ENCODE peak calls at places on chromosomes 5 and 9, in five cellular contexts. F is choroid plexus epithelial cell, L is HFFc6, A is adrenal gland, B is Panc1. W is an unnamed sample.

GRCh38 chr5:9034671-9035070 is 511.2 kb downstream of the SEMA5A start:
- DNase-seq in F (peak), L (no peak), A (no peak), B (no peak), W (no peak)

GRCh38 chr5:74667396-74667795 is 17.6 kb upstream of the HEXB start:
- DNase-seq in F (peak), L (peak), A (no peak), B (no peak), W (no peak)

GRCh38 chr5:18375637-18376036 is 741.4 kb downstream of the TAF11L14 start:
- DNase-seq in F (no peak), L (no peak), A (no peak), B (no peak), W (no peak)

GRCh38 chr9:18493361-18494015 is 19.5 kb downstream of the ADAMTSL1 start:
- DNase-seq in F (no peak), L (peak), A (no peak), B (no peak), W (no peak)

GRCh38 chr5:125890387-125890955 is 532.7 kb upstream of the GRAMD2B start:
- DNase-seq in F (peak), L (no peak), A (no peak), B (no peak), W (no peak)

GRCh38 chr5:168747987-168748777 is 169.0 kb upstream of the PANK3 start:
- DNase-seq in F (peak), L (no peak), A (no peak), B (peak), W (no peak)

GRCh38 chr9:9855503-9856078 is 757.2 kb downstream of the PTPRD start:
- DNase-seq in F (no peak), L (no peak), A (no peak), B (no peak), W (no peak)

GRCh38 chr5:150320048-150320555 is 17.4 kb upstream of the ARSI start:
- DNase-seq in F (peak), L (peak), A (peak), B (no peak), W (peak)

GRCh38 chr9:93232388-93232965 is 48.5 kb downstream of the WNK2 start:
- DNase-seq in F (no peak), L (no peak), A (no peak), B (no peak), W (no peak)

GRCh38 chr9:99466787-99467186 is 244.7 kb downstream of the SEC61B start:
- DNase-seq in F (peak), L (no peak), A (no peak), B (no peak), W (no peak)

GRCh38 chr5:1745806-1746370 is 53.7 kb downstream of the MRPL36 start:
- DNase-seq in F (no peak), L (no peak), A (peak), B (no peak), W (no peak)

DNA sequence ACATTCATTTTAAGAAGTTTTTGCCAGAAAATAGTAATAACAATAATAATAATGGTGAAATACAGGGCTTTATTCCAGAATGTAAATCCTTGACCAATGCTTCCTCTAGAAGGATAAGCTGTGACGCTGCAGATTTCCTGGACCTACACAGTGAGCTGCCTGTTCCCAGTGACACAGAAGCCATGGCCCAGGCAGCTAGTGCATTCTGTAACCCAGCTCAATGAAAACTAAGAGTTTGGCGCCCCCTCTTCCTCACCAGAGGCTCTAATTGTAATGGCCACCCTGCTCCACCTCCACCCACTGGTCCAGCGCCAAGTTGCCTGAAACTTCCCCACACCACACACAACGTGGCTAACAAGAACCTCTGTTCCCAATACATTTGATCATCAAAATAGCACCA is 248.2 kb downstream of the CETN3 start:
- DNase-seq in F (peak), L (no peak), A (peak), B (no peak), W (no peak)
- TF ChIP-seq CTCF in F (peak), L (no peak), A (no peak), B (peak), W (peak)

GRCh38 chr9:132669636-132670358 is at the start of gene DDX31:
- DNase-seq in F (peak), L (peak), A (peak), B (no peak), W (peak)
- TF ChIP-seq CTCF in F (no peak), L (peak), A (no peak), B (no peak), W (no peak)

GRCh38 chr9:137295313-137296213 is 6.5 kb downstream of the NRARP start:
- DNase-seq in F (peak), L (no peak), A (no peak), B (no peak), W (no peak)

GRCh38 chr9:137294091-137294683 is 7.9 kb downstream of the NRARP start:
- DNase-seq in F (peak), L (peak), A (no peak), B (no peak), W (no peak)

GRCh38 chr9:137296214-137297059 is 5.6 kb downstream of the NRARP start:
- DNase-seq in F (peak), L (no peak), A (no peak), B (no peak), W (no peak)

GRCh38 chr9:137293482-137294090 is 8.5 kb downstream of the NRARP start:
- DNase-seq in F (no peak), L (no peak), A (no peak), B (no peak), W (no peak)

DNA sequence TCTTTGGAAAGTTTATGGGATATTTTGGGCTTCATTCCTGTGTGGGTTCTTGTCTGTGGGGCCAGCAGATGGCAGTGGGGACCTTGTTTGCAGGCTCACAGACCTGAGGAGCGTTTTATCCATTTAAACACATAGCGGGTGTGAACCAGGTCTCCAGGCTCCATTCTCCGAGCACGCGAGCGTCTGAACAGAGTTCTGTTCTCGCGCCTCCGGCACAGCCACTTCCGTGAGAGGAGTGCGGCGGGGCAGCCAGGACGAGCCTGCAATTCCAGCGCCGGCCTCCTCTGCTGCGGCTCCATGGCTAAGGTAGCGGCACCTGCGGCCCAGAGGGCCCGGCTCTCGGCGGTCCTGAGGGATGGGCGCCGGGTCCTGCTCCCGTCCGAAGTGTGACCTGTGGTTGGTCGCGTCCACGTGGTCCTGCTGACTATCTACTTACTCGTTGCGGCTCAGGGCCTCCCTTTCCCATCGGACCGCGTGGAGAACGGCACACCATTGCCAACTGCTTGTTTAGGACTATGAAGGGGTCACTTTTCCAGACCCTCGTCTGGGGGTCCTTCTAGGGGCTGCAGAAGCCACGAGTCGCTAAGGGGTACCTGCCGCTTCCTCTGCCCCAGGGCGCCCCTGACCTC is 7.3 kb downstream of the NRARP start:
- DNase-seq in F (peak), L (peak), A (no peak), B (no peak), W (no peak)
- TF ChIP-seq CTCF in F (peak), L (no peak), A (no peak), B (no peak), W (peak)

GRCh38 chr5:146208916-146209522 is 5.6 kb downstream of the RBM27 start:
- DNase-seq in F (no peak), L (no peak), A (no peak), B (no peak), W (no peak)
- TF ChIP-seq CTCF in F (peak), L (peak), A (no peak), B (no peak), W (no peak)

DNA sequence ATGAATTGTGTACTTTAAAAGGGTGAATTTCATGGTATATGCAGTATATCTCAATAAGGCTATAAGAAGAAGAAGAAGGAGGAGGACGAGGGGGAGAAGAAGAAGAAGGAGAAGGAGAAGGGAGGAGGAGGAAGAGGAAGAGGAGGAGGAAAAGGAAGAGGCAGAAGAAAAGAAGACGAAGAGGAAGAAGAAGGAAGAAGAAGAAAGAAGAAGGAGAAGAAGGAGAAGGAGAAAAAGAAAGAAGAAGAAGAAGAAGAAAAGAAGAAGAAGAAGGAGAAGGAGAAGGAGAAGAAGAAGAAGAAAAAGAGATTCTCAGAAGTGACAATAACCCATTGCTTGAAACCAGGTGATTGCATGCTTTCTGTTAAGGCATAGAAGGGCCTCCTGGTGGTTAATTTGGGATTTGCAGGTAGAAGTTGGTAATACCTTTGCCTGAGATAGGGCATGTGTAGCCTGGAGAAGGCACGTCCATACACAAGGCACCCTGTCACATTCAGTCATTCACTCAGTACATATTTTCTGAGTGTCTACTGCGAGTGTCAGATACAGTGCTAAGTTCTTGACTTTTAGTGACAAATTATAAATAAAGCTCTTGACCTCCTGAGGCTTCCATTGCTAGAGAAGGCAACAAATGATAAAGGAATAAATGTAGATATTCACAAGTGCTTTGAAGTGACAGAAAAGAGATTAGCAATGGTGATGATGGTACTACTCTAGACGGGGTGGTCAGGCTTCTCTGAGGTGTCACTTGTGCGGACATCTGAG is 231.3 kb downstream of the NPR3 start:
- DNase-seq in F (peak), L (no peak), A (no peak), B (peak), W (no peak)
- TF ChIP-seq CTCF in F (peak), L (peak), A (no peak), B (peak), W (peak)

GRCh38 chr5:174176511-174176910 is 131.0 kb downstream of the NSG2 start:
- DNase-seq in F (no peak), L (no peak), A (no peak), B (no peak), W (no peak)

GRCh38 chr5:174175869-174176268 is 130.4 kb downstream of the NSG2 start:
- DNase-seq in F (no peak), L (no peak), A (no peak), B (no peak), W (no peak)

GRCh38 chr5:174173766-174174165 is 128.3 kb downstream of the NSG2 start:
- DNase-seq in F (no peak), L (no peak), A (no peak), B (no peak), W (no peak)

GRCh38 chr5:174167080-174167910 is 121.8 kb downstream of the NSG2 start:
- DNase-seq in F (no peak), L (no peak), A (no peak), B (no peak), W (no peak)

DNA sequence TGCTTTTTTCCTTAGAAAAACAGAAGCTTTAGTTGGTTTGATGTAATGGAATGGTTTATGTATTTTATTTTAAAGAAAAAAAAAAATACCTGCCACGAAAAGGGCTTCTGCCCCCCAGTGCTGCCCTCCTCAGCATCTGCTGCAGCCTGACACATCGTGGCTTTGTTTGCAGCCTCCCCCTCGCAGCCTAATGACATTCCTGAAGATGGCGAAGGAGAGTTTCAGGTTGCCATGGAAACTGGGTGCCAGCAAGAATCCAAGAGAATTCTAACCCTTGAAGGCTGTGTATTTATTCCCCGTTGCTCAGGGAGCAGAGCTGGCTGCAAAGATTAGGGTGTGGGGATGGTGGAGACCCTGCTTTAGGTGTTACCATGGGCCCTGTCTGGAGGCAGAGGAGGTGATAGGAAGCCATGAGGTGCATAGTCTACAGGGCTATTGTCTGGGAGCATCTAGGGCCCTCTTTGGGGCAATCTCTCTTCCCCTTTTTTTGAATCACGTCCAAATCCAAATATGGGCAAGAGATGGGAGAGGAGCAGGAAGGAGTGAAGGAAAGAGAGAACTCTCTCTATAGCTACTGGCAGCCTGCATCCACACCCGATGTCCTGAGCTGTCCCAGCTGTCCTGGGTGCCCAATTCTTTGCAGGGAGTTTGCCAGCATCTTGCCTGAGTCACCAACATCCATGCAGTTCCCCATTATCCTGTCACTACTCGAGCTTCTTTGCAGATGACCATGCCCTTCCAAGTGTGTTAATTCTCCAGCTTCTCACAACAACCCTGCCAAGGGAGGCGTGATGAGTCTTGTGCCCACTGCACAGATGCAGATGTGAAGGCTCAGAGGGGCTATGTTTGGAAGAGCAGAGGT is 126.8 kb downstream of the NSG2 start:
- DNase-seq in F (no peak), L (no peak), A (no peak), B (no peak), W (no peak)
- TF ChIP-seq CTCF in F (no peak), L (no peak), A (no peak), B (no peak), W (no peak)

GRCh38 chr5:120767171-120767820 is 303.2 kb downstream of the PRR16 start:
- DNase-seq in F (peak), L (peak), A (no peak), B (no peak), W (peak)
- TF ChIP-seq CTCF in F (no peak), L (no peak), A (no peak), B (no peak), W (no peak)

GRCh38 chr9:134509306-134509705 is 132.3 kb upstream of the COL5A1 start:
- DNase-seq in F (no peak), L (no peak), A (no peak), B (no peak), W (no peak)
- TF ChIP-seq CTCF in F (no peak), L (no peak), A (no peak), B (no peak), W (no peak)

GRCh38 chr9:86239053-86239770 is 20.2 kb downstream of the C9orf153 start:
- DNase-seq in F (peak), L (no peak), A (no peak), B (no peak), W (no peak)
- TF ChIP-seq CTCF in F (peak), L (peak), A (peak), B (no peak), W (no peak)